ENCODE peak calls at places on chromosomes 3 and 15, in four cellular contexts. S, X, Z and O are unnamed samples.

GRCh38 chr3:112856537-112856936 is 9.9 kb upstream of the CD200R1L start:
- DNase-seq in S (no peak), X (no peak), Z (no peak), O (peak)

GRCh38 chr3:58994746-58995330 is 55.0 kb downstream of the CFAP20DC start:
- DNase-seq in S (peak), X (no peak), Z (peak), O (peak)

GRCh38 chr15:64911317-64912186 is at the start of gene ANKDD1A:
- DNase-seq in S (peak), X (no peak), Z (no peak), O (peak)

GRCh38 chr3:35592589-35593295 is 46.6 kb upstream of the ARPP21 start:
- DNase-seq in S (no peak), X (no peak), Z (no peak), O (no peak)

GRCh38 chr15:42033214-42033873 is 12.5 kb upstream of the PLA2G4E start:
- DNase-seq in S (no peak), X (no peak), Z (no peak), O (no peak)

GRCh38 chr3:107825556-107825955 is 265.3 kb downstream of the CD47 start:
- DNase-seq in S (no peak), X (no peak), Z (no peak), O (no peak)

GRCh38 chr3:38125305-38126120 is 11.4 kb downstream of the ACAA1 start:
- DNase-seq in S (no peak), X (no peak), Z (no peak), O (no peak)

GRCh38 chr3:159764211-159765024 is 224.2 kb upstream of the IL12A start:
- DNase-seq in S (no peak), X (peak), Z (no peak), O (no peak)

GRCh38 chr3:144362126-144362525 is 390.5 kb downstream of the DIPK2A start:
- DNase-seq in S (no peak), X (no peak), Z (no peak), O (no peak)

GRCh38 chr3:108102420-108103039 is 11.7 kb upstream of the CD47 start:
- DNase-seq in S (no peak), X (no peak), Z (no peak), O (no peak)

GRCh38 chr15:68599560-68600071 is 20.8 kb downstream of the CORO2B start:
- DNase-seq in S (no peak), X (no peak), Z (no peak), O (no peak)

GRCh38 chr15:29242466-29243242 is 27.0 kb downstream of the NSMCE3 start:
- DNase-seq in S (no peak), X (no peak), Z (no peak), O (no peak)

DNA sequence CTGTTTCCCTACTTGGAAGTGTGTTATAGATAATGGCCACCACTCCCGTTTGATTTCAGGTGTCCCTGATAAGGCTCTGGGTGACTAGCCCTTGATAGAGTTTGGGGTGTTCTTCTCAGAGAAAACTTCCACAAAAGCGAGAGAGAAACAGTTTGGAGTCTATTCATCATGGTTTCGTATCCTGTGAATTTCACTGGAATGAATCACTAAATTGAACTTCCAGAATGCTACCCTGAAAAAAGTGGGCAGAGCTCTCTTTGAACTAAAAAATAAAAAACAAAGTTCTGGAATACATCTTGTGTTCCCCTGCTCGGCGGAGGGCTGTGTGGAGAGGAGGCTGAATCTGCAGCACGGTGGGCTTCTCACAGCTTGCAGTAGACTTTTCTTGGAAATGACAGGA is 52.8 kb upstream of the FAM98B start:
- DNase-seq in S (no peak), X (no peak), Z (no peak), O (no peak)
- TF ChIP-seq TCF7L2 in S (no peak), X (no peak), Z (no peak), O (no peak)

DNA sequence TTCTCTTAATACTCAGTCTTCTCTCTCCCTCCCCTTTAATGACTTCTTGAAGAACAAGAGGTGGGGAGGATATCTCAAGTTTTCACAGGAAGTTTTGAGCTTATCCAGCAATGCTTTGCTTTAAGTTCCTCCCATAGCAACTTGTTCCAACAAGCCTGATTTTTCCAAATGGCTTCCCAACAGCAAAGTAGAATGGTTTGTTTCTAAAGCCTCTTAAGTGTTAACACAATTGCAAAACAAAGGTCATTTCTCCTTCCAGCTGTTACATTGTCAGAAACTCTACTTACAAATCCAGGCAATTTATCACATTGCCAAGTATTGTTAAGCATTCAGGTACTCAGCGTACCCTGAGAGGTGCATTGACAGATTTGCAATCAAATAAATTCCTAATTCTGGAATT is 6.8 kb upstream of the ZNF770 start:
- DNase-seq in S (no peak), X (no peak), Z (no peak), O (no peak)
- TF ChIP-seq TCF7L2 in S (no peak), X (no peak), Z (no peak), O (no peak)

DNA sequence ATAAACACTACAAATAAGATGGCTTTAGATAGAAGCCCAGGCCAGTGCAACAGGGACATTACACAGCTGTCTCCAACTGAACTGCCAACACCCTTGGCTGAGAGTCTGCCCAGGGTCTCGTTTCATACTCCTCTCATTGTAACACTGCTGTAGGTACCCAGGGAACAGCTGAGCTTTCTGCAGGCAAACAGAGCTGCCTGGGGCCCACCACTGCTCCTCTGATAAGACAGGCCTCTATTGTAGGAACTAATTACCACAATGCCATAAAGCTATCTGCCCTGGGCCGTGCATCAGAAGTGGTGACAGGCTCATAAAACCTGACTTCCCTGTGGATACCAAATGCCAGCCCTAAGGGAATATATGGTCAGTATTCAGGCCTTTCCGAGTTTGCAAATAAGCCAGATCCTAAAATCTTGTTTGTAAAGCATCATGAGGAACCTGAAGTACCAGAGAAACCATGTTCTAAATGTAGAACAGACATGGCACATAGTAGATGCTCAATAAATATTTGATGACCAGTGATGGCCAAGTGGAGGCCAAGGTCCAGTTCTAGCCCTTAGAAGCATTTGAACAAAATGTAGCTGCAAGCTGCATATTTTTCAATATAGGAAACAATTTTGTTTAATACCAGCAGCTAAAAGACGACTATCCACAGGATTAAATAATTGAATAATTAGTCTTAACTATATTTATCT is 84.3 kb upstream of the NEO1 start:
- DNase-seq in S (no peak), X (no peak), Z (no peak), O (no peak)
- TF ChIP-seq TCF7L2 in S (no peak), X (no peak), Z (no peak), O (no peak)

DNA sequence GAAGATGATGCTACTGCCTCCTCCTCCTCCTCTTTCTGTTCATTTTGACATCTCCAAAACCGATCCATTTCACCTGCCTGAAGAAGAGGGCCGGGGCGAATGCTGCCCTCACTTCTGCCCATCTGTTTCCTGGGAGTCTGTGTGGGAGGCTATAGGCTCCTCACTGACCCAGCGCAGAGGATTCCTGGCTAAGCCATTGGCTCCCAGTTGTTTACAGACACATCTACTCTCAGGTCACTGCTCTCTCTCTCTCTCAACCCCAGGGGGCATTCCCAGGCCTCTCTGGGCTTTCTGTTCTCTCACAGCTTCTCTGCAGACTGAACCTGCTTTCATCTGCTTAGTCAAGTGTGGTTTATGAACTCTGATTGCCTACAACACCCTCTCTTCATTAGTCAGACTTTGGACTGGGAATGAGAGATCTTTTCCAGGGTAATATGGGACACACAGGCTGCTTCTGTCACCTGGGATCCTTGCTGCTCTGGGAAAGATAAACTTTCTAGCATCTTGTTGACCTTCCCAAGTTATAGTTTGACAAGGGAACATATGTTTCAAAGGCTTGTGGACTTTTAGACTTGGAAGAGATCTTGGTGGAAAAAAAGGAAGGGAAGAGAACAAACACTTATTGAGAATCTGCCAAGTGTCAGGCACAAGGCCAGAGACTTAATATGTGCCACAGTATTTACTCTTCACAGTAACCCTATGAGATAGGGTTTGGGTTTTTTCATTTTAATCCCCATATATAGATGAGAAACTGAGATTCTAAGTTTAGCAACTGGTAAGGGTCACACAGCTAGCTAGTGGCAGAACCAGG is 30.2 kb upstream of the USP3 start:
- DNase-seq in S (no peak), X (no peak), Z (peak), O (no peak)
- TF ChIP-seq TCF7L2 in S (no peak), X (peak), Z (peak), O (no peak)

DNA sequence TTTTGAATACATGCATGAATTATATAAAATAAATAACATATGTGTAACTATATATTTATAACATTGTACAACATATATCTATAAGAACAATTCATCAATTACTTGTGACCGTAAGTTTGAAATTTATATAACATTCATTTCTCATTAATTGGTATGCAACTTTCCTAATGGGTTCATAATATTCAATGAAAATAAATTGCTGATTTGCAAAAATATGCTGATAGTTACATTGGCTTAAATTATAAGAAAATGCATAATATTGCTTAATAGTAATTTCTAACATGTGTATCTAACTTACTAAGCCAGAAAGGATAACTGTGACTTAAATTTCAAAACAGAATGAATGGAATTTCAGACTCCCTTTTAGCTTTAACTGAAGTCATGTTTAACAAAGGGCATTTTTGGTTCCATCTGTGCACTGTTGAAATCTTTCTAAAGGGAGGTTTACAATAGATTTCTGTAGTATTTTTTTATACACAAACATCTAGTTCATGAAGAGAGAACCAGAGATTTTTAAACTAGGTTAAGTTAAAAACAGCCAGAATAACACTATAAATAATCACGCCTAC is 310.9 kb downstream of the TBC1D5 start:
- DNase-seq in S (no peak), X (no peak), Z (no peak), O (no peak)
- TF ChIP-seq TCF7L2 in S (no peak), X (no peak), Z (no peak), O (no peak)

GRCh38 chr3:191366675-191367074 is 36.3 kb upstream of the UTS2B start:
- DNase-seq in S (no peak), X (no peak), Z (no peak), O (no peak)
- TF ChIP-seq TCF7L2 in S (no peak), X (no peak), Z (no peak), O (no peak)

DNA sequence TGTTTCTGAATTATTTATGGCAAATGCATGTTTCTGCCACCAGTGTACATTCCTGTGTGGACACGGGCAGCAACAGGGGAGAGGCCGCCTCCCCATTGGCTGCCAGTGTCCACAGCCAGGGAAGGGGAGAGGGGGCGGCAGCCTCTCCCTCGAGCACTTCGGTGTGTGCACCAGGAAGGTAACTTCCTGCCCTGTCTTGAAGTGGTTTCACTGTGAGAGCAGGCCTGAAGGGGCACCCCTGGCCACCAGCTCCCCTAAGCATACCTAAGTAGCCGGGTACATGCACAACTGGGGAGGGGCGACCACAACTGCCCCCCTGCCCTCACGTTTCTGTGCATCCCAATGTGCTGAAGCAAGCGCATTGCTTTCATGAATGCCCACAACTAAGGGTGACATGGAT is 14.8 kb upstream of the SHISA5 start:
- DNase-seq in S (no peak), X (no peak), Z (no peak), O (no peak)
- TF ChIP-seq TCF7L2 in S (no peak), X (no peak), Z (no peak), O (no peak)

GRCh38 chr15:45224596-45225217 is 27.3 kb upstream of the SLC28A2 start:
- DNase-seq in S (no peak), X (no peak), Z (no peak), O (no peak)
- TF ChIP-seq TCF7L2 in S (no peak), X (no peak), Z (no peak), O (no peak)